ENCODE peak calls at places on chromosome 12, in four cellular contexts. One of them, this sample, is unnamed.

GRCh38 chr12:19970116-19970515 is 398.2 kb upstream of the PDE3A start:
- DNase-seq in C1 segment of cervical spinal cord: no peak
- DNase-seq in AG08395: peak
- DNase-seq in aorta: no peak
- DNase-seq in this sample: no peak

GRCh38 chr12:57619434-57620244 is 8.4 kb downstream of the ARHGEF25 start:
- DNase-seq in aorta: no peak
- DNase-seq in AG08395: no peak
- DNase-seq in C1 segment of cervical spinal cord: no peak
- DNase-seq in this sample: no peak

GRCh38 chr12:64332938-64333337 is 57.6 kb downstream of the C12orf56 start:
- DNase-seq in C1 segment of cervical spinal cord: no peak
- DNase-seq in aorta: no peak
- DNase-seq in AG08395: no peak
- DNase-seq in this sample: no peak

GRCh38 chr12:28172434-28173030 is 17.7 kb upstream of the CCDC91 start:
- DNase-seq in AG08395: peak
- DNase-seq in aorta: no peak
- DNase-seq in C1 segment of cervical spinal cord: no peak
- DNase-seq in this sample: no peak

GRCh38 chr12:52684431-52684830 is 4.2 kb upstream of the KRT1 start:
- DNase-seq in C1 segment of cervical spinal cord: no peak
- DNase-seq in aorta: no peak
- DNase-seq in AG08395: no peak
- DNase-seq in this sample: no peak

GRCh38 chr12:1666685-1667162 is 24.1 kb upstream of the ADIPOR2 start:
- DNase-seq in AG08395: no peak
- DNase-seq in C1 segment of cervical spinal cord: no peak
- DNase-seq in aorta: no peak
- DNase-seq in this sample: no peak

GRCh38 chr12:68876471-68876870 is 56.5 kb downstream of the CPM start:
- DNase-seq in aorta: no peak
- DNase-seq in C1 segment of cervical spinal cord: no peak
- DNase-seq in AG08395: no peak
- DNase-seq in this sample: no peak

GRCh38 chr12:125015680-125016310 is 22.4 kb downstream of the BRI3BP start:
- DNase-seq in AG08395: no peak
- DNase-seq in aorta: peak
- DNase-seq in C1 segment of cervical spinal cord: no peak
- DNase-seq in this sample: no peak

GRCh38 chr12:119613319-119613936 is 19.9 kb downstream of the TMEM233 start:
- DNase-seq in C1 segment of cervical spinal cord: no peak
- DNase-seq in aorta: no peak
- DNase-seq in AG08395: no peak
- DNase-seq in this sample: no peak

GRCh38 chr12:113727651-113728061 is 238.5 kb downstream of the RBM19 start:
- DNase-seq in C1 segment of cervical spinal cord: no peak
- DNase-seq in AG08395: peak
- DNase-seq in aorta: no peak
- DNase-seq in this sample: no peak

GRCh38 chr12:56338643-56339422 is at the start of gene IL23A:
- DNase-seq in C1 segment of cervical spinal cord: no peak
- DNase-seq in AG08395: no peak
- DNase-seq in aorta: no peak
- DNase-seq in this sample: no peak

GRCh38 chr12:12562016-12562483 is 613 bp downstream of the DUSP16 start:
- DNase-seq in aorta: peak
- DNase-seq in C1 segment of cervical spinal cord: no peak
- DNase-seq in AG08395: peak
- DNase-seq in this sample: no peak

This sample was measured in tibial artery.